ENCODE peak calls at places on chromosomes 1 and 21, in ten cellular contexts. One of them, this sample, is unnamed.
A peak's percentile ranks its signal among the peaks of the same experiment; 100 is the strongest.

GRCh38 chr1:166166701-166167394 is at the start of gene FAM78B:
- DNase-seq in H1: peak; percentile 77
- DNase-seq in GM12878: peak; percentile 36
- DNase-seq in esophagus muscularis mucosa: peak; percentile 94
- DNase-seq in K562: peak; percentile 99
- DNase-seq in transverse colon: peak; percentile 87
- DNase-seq in sigmoid colon: peak; percentile 91
- DNase-seq in SK-N-SH: peak; percentile 95
- DNase-seq in stomach: peak; percentile 80
- DNase-seq in HepG2: peak; percentile 54
- DNase-seq in this sample: peak; percentile 91

GRCh38 chr1:3174487-3175247 is 105.7 kb downstream of the PRDM16 start:
- DNase-seq in K562: no peak
- DNase-seq in HepG2: no peak
- DNase-seq in sigmoid colon: peak; percentile 81
- DNase-seq in SK-N-SH: no peak
- DNase-seq in esophagus muscularis mucosa: peak; percentile 94
- DNase-seq in GM12878: no peak
- DNase-seq in transverse colon: peak; percentile 38
- DNase-seq in H1: no peak
- DNase-seq in stomach: peak; percentile 90
- DNase-seq in this sample: peak; percentile 92

GRCh38 chr1:52306227-52307006 is 59.6 kb downstream of the CC2D1B start:
- DNase-seq in sigmoid colon: no peak
- DNase-seq in K562: no peak
- DNase-seq in H1: no peak
- DNase-seq in stomach: no peak
- DNase-seq in SK-N-SH: no peak
- DNase-seq in HepG2: peak; percentile 38
- DNase-seq in GM12878: no peak
- DNase-seq in transverse colon: no peak
- DNase-seq in esophagus muscularis mucosa: no peak
- DNase-seq in this sample: peak; percentile 56

GRCh38 chr21:44836666-44837471 is 19.0 kb upstream of the SUMO3 start:
- DNase-seq in GM12878: no peak
- DNase-seq in stomach: no peak
- DNase-seq in esophagus muscularis mucosa: no peak
- DNase-seq in H1: no peak
- DNase-seq in K562: peak; percentile 52
- DNase-seq in SK-N-SH: no peak
- DNase-seq in sigmoid colon: no peak
- DNase-seq in transverse colon: peak; percentile 47
- DNase-seq in HepG2: peak; percentile 55
- DNase-seq in this sample: peak; percentile 68

GRCh38 chr1:187481581-187482148 is 652.9 kb downstream of the PLA2G4A start:
- DNase-seq in SK-N-SH: peak; percentile 6
- DNase-seq in esophagus muscularis mucosa: no peak
- DNase-seq in sigmoid colon: no peak
- DNase-seq in stomach: no peak
- DNase-seq in HepG2: no peak
- DNase-seq in H1: no peak
- DNase-seq in transverse colon: no peak
- DNase-seq in GM12878: no peak
- DNase-seq in K562: no peak
- DNase-seq in this sample: no peak

GRCh38 chr1:246153796-246154212 is 353.3 kb downstream of the SMYD3 start:
- DNase-seq in SK-N-SH: no peak
- DNase-seq in GM12878: no peak
- DNase-seq in HepG2: no peak
- DNase-seq in K562: peak; percentile 27
- DNase-seq in stomach: no peak
- DNase-seq in H1: no peak
- DNase-seq in sigmoid colon: no peak
- DNase-seq in esophagus muscularis mucosa: no peak
- DNase-seq in transverse colon: no peak
- DNase-seq in this sample: no peak

GRCh38 chr1:161928056-161928455 is 95.6 kb downstream of the OLFML2B start:
- DNase-seq in sigmoid colon: no peak
- DNase-seq in HepG2: no peak
- DNase-seq in H1: no peak
- DNase-seq in transverse colon: no peak
- DNase-seq in K562: no peak
- DNase-seq in SK-N-SH: no peak
- DNase-seq in GM12878: no peak
- DNase-seq in esophagus muscularis mucosa: no peak
- DNase-seq in stomach: no peak
- DNase-seq in this sample: no peak

GRCh38 chr1:153534226-153534932 is 1.4 kb downstream of the S100A6 start:
- DNase-seq in stomach: no peak
- DNase-seq in GM12878: no peak
- DNase-seq in transverse colon: no peak
- DNase-seq in SK-N-SH: no peak
- DNase-seq in K562: no peak
- DNase-seq in sigmoid colon: peak; percentile 79
- DNase-seq in esophagus muscularis mucosa: no peak
- DNase-seq in HepG2: no peak
- DNase-seq in H1: no peak
- DNase-seq in this sample: no peak

GRCh38 chr1:40884055-40884795 is 22.1 kb upstream of the CITED4 start:
- DNase-seq in K562: no peak
- DNase-seq in esophagus muscularis mucosa: no peak
- DNase-seq in stomach: no peak
- DNase-seq in transverse colon: no peak
- DNase-seq in GM12878: no peak
- DNase-seq in H1: peak; percentile 52
- DNase-seq in HepG2: no peak
- DNase-seq in sigmoid colon: no peak
- DNase-seq in SK-N-SH: peak; percentile 76
- DNase-seq in this sample: peak; percentile 79

GRCh38 chr1:40879487-40880175 is 17.5 kb upstream of the CITED4 start:
- DNase-seq in stomach: no peak
- DNase-seq in GM12878: no peak
- DNase-seq in transverse colon: no peak
- DNase-seq in K562: no peak
- DNase-seq in HepG2: no peak
- DNase-seq in esophagus muscularis mucosa: no peak
- DNase-seq in sigmoid colon: no peak
- DNase-seq in H1: no peak
- DNase-seq in SK-N-SH: no peak
- DNase-seq in this sample: no peak

GRCh38 chr1:40878906-40879305 is 16.7 kb upstream of the CITED4 start:
- DNase-seq in sigmoid colon: no peak
- DNase-seq in K562: no peak
- DNase-seq in GM12878: no peak
- DNase-seq in transverse colon: no peak
- DNase-seq in stomach: no peak
- DNase-seq in SK-N-SH: no peak
- DNase-seq in esophagus muscularis mucosa: no peak
- DNase-seq in H1: no peak
- DNase-seq in HepG2: no peak
- DNase-seq in this sample: no peak

GRCh38 chr1:40877681-40878080 is 15.5 kb upstream of the CITED4 start:
- DNase-seq in H1: no peak
- DNase-seq in sigmoid colon: peak; percentile 90
- DNase-seq in transverse colon: peak; percentile 33
- DNase-seq in K562: no peak
- DNase-seq in GM12878: no peak
- DNase-seq in SK-N-SH: peak; percentile 35
- DNase-seq in HepG2: no peak
- DNase-seq in esophagus muscularis mucosa: no peak
- DNase-seq in stomach: peak; percentile 44
- DNase-seq in this sample: no peak

GRCh38 chr1:40880813-40881549 is 18.8 kb upstream of the CITED4 start:
- DNase-seq in HepG2: no peak
- DNase-seq in H1: no peak
- DNase-seq in transverse colon: no peak
- DNase-seq in esophagus muscularis mucosa: no peak
- DNase-seq in SK-N-SH: no peak
- DNase-seq in K562: no peak
- DNase-seq in GM12878: no peak
- DNase-seq in stomach: no peak
- DNase-seq in sigmoid colon: no peak
- DNase-seq in this sample: no peak
- TF ChIP-seq EP300 in HepG2: no peak
- TF ChIP-seq EP300 in H1: no peak
- TF ChIP-seq EP300 in transverse colon: no peak
- TF ChIP-seq EP300 in esophagus muscularis mucosa: no peak
- TF ChIP-seq EP300 in SK-N-SH: no peak
- TF ChIP-seq EP300 in K562: no peak
- TF ChIP-seq EP300 in GM12878: no peak
- TF ChIP-seq EP300 in stomach: no peak
- TF ChIP-seq EP300 in sigmoid colon: no peak
- TF ChIP-seq EP300 in this sample: no peak

DNA sequence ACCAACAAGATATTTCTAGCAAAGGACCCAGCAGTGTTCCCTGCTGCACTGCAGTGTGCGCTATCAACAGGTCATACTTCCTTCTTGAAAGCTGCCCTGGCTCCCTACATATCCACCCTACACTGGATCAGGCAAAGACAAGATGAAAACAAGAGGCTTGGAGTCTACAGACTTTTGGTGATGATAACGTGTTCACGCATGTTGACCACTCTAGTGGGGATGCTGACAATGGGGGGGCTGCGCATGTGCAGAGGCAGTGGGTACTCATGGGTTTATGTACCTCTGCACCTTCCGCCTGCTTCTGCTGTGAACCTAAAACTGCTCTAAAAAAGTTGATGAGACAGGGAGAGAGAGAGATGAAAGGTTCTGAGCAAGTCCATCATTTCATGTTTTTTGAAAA is 5.5 kb downstream of the ENO1 start:
- DNase-seq in SK-N-SH: no peak
- DNase-seq in HepG2: no peak
- DNase-seq in GM12878: no peak
- DNase-seq in K562: peak; percentile 10
- DNase-seq in transverse colon: no peak
- DNase-seq in H1: no peak
- DNase-seq in esophagus muscularis mucosa: no peak
- DNase-seq in sigmoid colon: no peak
- DNase-seq in stomach: no peak
- DNase-seq in this sample: no peak
- H3K4me1 ChIP-seq in SK-N-SH: peaks cover 32% of the 10 kb centered on the region
- H3K4me1 ChIP-seq in HepG2: peaks cover 72% of the 10 kb centered on the region
- H3K4me1 ChIP-seq in GM12878: peaks cover 17% of the 10 kb centered on the region
- H3K4me1 ChIP-seq in K562: peaks cover 13% of the 10 kb centered on the region
- H3K4me1 ChIP-seq in transverse colon: peaks cover 77% of the 10 kb centered on the region
- H3K4me1 ChIP-seq in H1: peaks cover 13% of the 10 kb centered on the region
- H3K4me1 ChIP-seq in esophagus muscularis mucosa: peaks cover 51% of the 10 kb centered on the region
- H3K4me1 ChIP-seq in sigmoid colon: no peaks in the 10 kb centered on the region
- H3K4me1 ChIP-seq in stomach: peaks cover 77% of the 10 kb centered on the region
- H3K4me1 ChIP-seq in this sample: peaks cover 67% of the 10 kb centered on the region

GRCh38 chr1:15152318-15153183 is 996 bp upstream of the TMEM51 start:
- DNase-seq in esophagus muscularis mucosa: peak; percentile 96
- DNase-seq in SK-N-SH: peak; percentile 79
- DNase-seq in sigmoid colon: peak; percentile 97
- DNase-seq in transverse colon: peak; percentile 92
- DNase-seq in GM12878: no peak
- DNase-seq in stomach: peak; percentile 92
- DNase-seq in HepG2: peak; percentile 88
- DNase-seq in H1: peak; percentile 83
- DNase-seq in K562: peak; percentile 68
- DNase-seq in this sample: peak; percentile 91
- TF ChIP-seq POLR2AphosphoS5 in esophagus muscularis mucosa: peak; percentile 73
- TF ChIP-seq POLR2AphosphoS5 in SK-N-SH: peak; percentile 22
- TF ChIP-seq POLR2AphosphoS5 in sigmoid colon: peak; percentile 64
- TF ChIP-seq POLR2AphosphoS5 in transverse colon: peak; percentile 73
- TF ChIP-seq POLR2AphosphoS5 in GM12878: no peak
- TF ChIP-seq POLR2AphosphoS5 in stomach: peak; percentile 54
- TF ChIP-seq POLR2AphosphoS5 in HepG2: peak; percentile 35
- TF ChIP-seq POLR2AphosphoS5 in H1: no peak
- TF ChIP-seq POLR2AphosphoS5 in K562: no peak
- TF ChIP-seq POLR2AphosphoS5 in this sample: peak; percentile 43

GRCh38 chr21:36127977-36128376 is 6.9 kb upstream of the CBR3 start:
- DNase-seq in K562: no peak
- DNase-seq in esophagus muscularis mucosa: no peak
- DNase-seq in transverse colon: no peak
- DNase-seq in HepG2: no peak
- DNase-seq in stomach: no peak
- DNase-seq in SK-N-SH: no peak
- DNase-seq in GM12878: no peak
- DNase-seq in H1: no peak
- DNase-seq in sigmoid colon: peak; percentile 64
- DNase-seq in this sample: no peak
- TF ChIP-seq EP300 in K562: no peak
- TF ChIP-seq EP300 in esophagus muscularis mucosa: no peak
- TF ChIP-seq EP300 in transverse colon: no peak
- TF ChIP-seq EP300 in HepG2: no peak
- TF ChIP-seq EP300 in stomach: no peak
- TF ChIP-seq EP300 in SK-N-SH: no peak
- TF ChIP-seq EP300 in GM12878: no peak
- TF ChIP-seq EP300 in H1: no peak
- TF ChIP-seq EP300 in sigmoid colon: no peak
- TF ChIP-seq EP300 in this sample: no peak

GRCh38 chr1:45924736-45925135 is 121.3 kb downstream of the MAST2 start:
- DNase-seq in stomach: no peak
- DNase-seq in SK-N-SH: no peak
- DNase-seq in GM12878: no peak
- DNase-seq in K562: no peak
- DNase-seq in HepG2: no peak
- DNase-seq in esophagus muscularis mucosa: no peak
- DNase-seq in H1: no peak
- DNase-seq in sigmoid colon: no peak
- DNase-seq in transverse colon: no peak
- DNase-seq in this sample: no peak
- H3K4me1 ChIP-seq in stomach: peaks cover 20% of the 10 kb centered on the region
- H3K4me1 ChIP-seq in SK-N-SH: peaks cover 2% of the 10 kb centered on the region
- H3K4me1 ChIP-seq in GM12878: peaks cover 20% of the 10 kb centered on the region
- H3K4me1 ChIP-seq in K562: peaks cover 12% of the 10 kb centered on the region
- H3K4me1 ChIP-seq in HepG2: peaks cover 17% of the 10 kb centered on the region
- H3K4me1 ChIP-seq in esophagus muscularis mucosa: peaks cover 20% of the 10 kb centered on the region
- H3K4me1 ChIP-seq in H1: peaks cover 25% of the 10 kb centered on the region
- H3K4me1 ChIP-seq in sigmoid colon: no peaks in the 10 kb centered on the region
- H3K4me1 ChIP-seq in transverse colon: peaks cover 24% of the 10 kb centered on the region
- H3K4me1 ChIP-seq in this sample: peaks cover 7% of the 10 kb centered on the region

This sample was measured in upper lobe of left lung.